ENCODE peak calls at places on chromosome 20, in four cellular contexts. One of them, this sample, is unnamed.

GRCh38 chr20:63966944-63967322 is 2.8 kb downstream of the ZNF512B start:
- DNase-seq in endothelial cell of umbilical vein: no peak
- DNase-seq in A549: no peak
- DNase-seq in K562: no peak
- DNase-seq in this sample: no peak

GRCh38 chr20:58709013-58709702 is 16.6 kb downstream of the NPEPL1 start:
- DNase-seq in endothelial cell of umbilical vein: no peak
- DNase-seq in A549: no peak
- DNase-seq in K562: no peak
- DNase-seq in this sample: no peak

GRCh38 chr20:46362931-46363872 is 43.2 kb downstream of the ELMO2 start:
- DNase-seq in endothelial cell of umbilical vein: no peak
- DNase-seq in A549: no peak
- DNase-seq in K562: no peak
- DNase-seq in this sample: no peak

GRCh38 chr20:17873410-17874270 is 95.0 kb downstream of the SNX5 start:
- DNase-seq in endothelial cell of umbilical vein: peak
- DNase-seq in A549: peak
- DNase-seq in K562: no peak
- DNase-seq in this sample: no peak

GRCh38 chr20:43904195-43904594 is 10.5 kb upstream of the TOX2 start:
- DNase-seq in endothelial cell of umbilical vein: no peak
- DNase-seq in A549: no peak
- DNase-seq in K562: no peak
- DNase-seq in this sample: no peak

GRCh38 chr20:18790787-18791186 is 22.8 kb upstream of the SCP2D1 start:
- DNase-seq in endothelial cell of umbilical vein: no peak
- DNase-seq in A549: no peak
- DNase-seq in K562: no peak
- DNase-seq in this sample: no peak

GRCh38 chr20:41169791-41170351 is 32.5 kb downstream of the PLCG1 start:
- DNase-seq in endothelial cell of umbilical vein: no peak
- DNase-seq in A549: no peak
- DNase-seq in K562: no peak
- DNase-seq in this sample: no peak

GRCh38 chr20:6636209-6637159 is 131.0 kb upstream of the BMP2 start:
- DNase-seq in endothelial cell of umbilical vein: peak
- DNase-seq in A549: peak
- DNase-seq in K562: no peak
- DNase-seq in this sample: no peak

GRCh38 chr20:24650091-24650490 is 180.7 kb downstream of the SYNDIG1 start:
- DNase-seq in endothelial cell of umbilical vein: no peak
- DNase-seq in A549: no peak
- DNase-seq in K562: no peak
- DNase-seq in this sample: no peak

GRCh38 chr20:4507288-4507719 is 214.4 kb upstream of the PRND start:
- DNase-seq in endothelial cell of umbilical vein: peak
- DNase-seq in A549: peak
- DNase-seq in K562: no peak
- DNase-seq in this sample: no peak

GRCh38 chr20:63945921-63946920 is 10.0 kb downstream of the UCKL1 start:
- DNase-seq in endothelial cell of umbilical vein: no peak
- DNase-seq in A549: no peak
- DNase-seq in K562: no peak
- DNase-seq in this sample: no peak

GRCh38 chr20:51360451-51361230 is 181.9 kb downstream of the NFATC2 start:
- DNase-seq in endothelial cell of umbilical vein: peak
- DNase-seq in A549: peak
- DNase-seq in K562: no peak
- DNase-seq in this sample: no peak

GRCh38 chr20:41501376-41501775 is 116.8 kb downstream of the CHD6 start:
- DNase-seq in endothelial cell of umbilical vein: no peak
- DNase-seq in A549: no peak
- DNase-seq in K562: no peak
- DNase-seq in this sample: no peak

GRCh38 chr20:21099653-21100589 is 6.2 kb downstream of the LINC00237 start:
- DNase-seq in endothelial cell of umbilical vein: no peak
- DNase-seq in A549: peak
- DNase-seq in K562: peak
- DNase-seq in this sample: no peak

GRCh38 chr20:8291873-8292272 is 159.8 kb downstream of the PLCB1 start:
- DNase-seq in endothelial cell of umbilical vein: no peak
- DNase-seq in A549: no peak
- DNase-seq in K562: no peak
- DNase-seq in this sample: no peak

GRCh38 chr20:25372584-25373336 is 17.9 kb downstream of the ABHD12 start:
- DNase-seq in endothelial cell of umbilical vein: no peak
- DNase-seq in A549: peak
- DNase-seq in K562: no peak
- DNase-seq in this sample: no peak

GRCh38 chr20:45157977-45158376 is 16.7 kb upstream of the PI3 start:
- DNase-seq in endothelial cell of umbilical vein: peak
- DNase-seq in A549: peak
- DNase-seq in K562: no peak
- DNase-seq in this sample: no peak

GRCh38 chr20:3248167-3248992 is 9.4 kb upstream of the SLC4A11 start:
- DNase-seq in endothelial cell of umbilical vein: peak
- DNase-seq in A549: no peak
- DNase-seq in K562: peak
- DNase-seq in this sample: peak
- TF ChIP-seq JUN in endothelial cell of umbilical vein: no peak
- TF ChIP-seq JUN in A549: no peak
- TF ChIP-seq JUN in K562: no peak
- TF ChIP-seq JUN in this sample: no peak

DNA sequence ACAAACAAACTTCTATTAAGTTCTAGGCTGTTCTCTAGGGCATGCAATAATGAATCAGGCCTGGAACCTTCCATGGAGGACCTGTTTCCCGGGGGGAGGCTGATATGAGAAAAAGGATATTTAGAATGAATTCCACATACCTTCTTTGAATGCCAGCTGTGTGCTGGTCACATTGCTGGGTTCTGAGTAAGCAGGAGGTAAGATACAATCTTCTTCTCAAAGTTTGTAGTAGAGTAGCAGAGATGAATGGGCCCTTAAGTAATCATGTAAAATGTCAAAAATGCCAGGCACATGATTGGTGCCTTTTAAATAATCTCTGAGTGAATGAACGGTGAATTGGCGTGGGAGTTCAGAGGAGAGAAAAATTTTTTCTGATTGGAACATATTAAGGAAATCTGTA is 47.4 kb downstream of the TGM2 start:
- DNase-seq in endothelial cell of umbilical vein: peak
- DNase-seq in A549: peak
- DNase-seq in K562: no peak
- DNase-seq in this sample: no peak
- TF ChIP-seq JUN in endothelial cell of umbilical vein: peak
- TF ChIP-seq JUN in A549: no peak
- TF ChIP-seq JUN in K562: no peak
- TF ChIP-seq JUN in this sample: no peak

DNA sequence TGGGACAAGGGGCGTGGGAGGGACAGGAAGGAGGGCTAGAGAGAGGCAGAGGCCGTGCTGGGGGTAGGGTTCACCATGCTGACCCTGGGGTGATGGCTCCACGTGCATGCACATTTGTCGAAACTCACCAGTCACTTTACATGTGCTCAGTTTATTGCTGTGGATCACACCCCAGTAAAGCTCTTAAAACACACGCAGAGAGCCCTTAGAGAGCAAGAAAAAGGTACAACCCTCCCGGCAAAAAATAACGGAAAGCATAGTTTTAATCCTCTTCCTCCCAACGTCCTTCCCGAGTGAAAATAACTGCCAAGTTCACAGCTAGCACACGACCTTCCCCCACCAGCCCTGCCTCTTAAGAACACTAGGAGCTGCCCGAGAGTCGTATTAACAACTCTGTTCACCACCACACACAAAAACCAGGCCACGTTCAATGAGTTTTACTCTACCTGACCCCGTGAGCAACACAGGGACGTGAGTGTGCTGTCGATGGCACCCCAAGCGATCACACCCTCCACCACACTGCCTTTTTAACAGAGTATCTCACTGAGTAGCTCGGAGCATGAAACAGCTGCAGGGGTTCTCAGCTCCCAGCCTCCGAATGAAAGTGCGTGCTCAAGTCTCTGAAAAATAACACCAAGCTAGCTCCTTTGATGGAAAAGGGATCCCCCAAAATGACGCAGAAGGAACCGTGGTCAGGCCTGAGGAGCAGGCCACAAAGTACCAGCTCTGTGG is 39.7 kb downstream of the TAF4 start:
- DNase-seq in endothelial cell of umbilical vein: peak
- DNase-seq in A549: no peak
- DNase-seq in K562: peak
- DNase-seq in this sample: no peak
- TF ChIP-seq JUN in endothelial cell of umbilical vein: no peak
- TF ChIP-seq JUN in A549: no peak
- TF ChIP-seq JUN in K562: no peak
- TF ChIP-seq JUN in this sample: no peak

GRCh38 chr20:20083796-20084195 is 31.5 kb downstream of the CFAP61 start:
- DNase-seq in endothelial cell of umbilical vein: peak
- DNase-seq in A549: peak
- DNase-seq in K562: no peak
- DNase-seq in this sample: no peak
- TF ChIP-seq JUN in endothelial cell of umbilical vein: no peak
- TF ChIP-seq JUN in A549: no peak
- TF ChIP-seq JUN in K562: no peak
- TF ChIP-seq JUN in this sample: no peak

DNA sequence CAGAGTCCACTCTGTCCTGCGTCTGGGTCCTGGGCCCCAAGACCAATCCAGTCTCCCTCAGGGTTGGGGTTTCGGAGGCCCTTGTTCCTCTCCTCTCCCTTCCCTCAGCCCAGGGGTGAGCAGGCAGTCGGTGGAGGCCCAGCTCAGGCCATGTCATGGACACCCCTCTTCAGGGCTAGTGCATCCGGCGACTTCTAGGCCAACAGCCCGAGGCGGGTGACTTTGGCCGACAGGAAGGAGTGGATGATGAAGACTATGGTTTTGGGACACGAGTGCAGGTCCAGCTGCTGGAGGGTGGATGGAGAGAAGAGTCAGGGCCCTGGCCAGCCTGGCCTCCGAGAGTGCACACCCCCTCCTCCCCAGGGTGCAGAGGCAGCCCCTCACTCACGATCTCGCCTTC is 7.0 kb upstream of the CDK5RAP1 start:
- DNase-seq in endothelial cell of umbilical vein: no peak
- DNase-seq in A549: no peak
- DNase-seq in K562: no peak
- DNase-seq in this sample: no peak
- TF ChIP-seq JUN in endothelial cell of umbilical vein: no peak
- TF ChIP-seq JUN in A549: no peak
- TF ChIP-seq JUN in K562: no peak
- TF ChIP-seq JUN in this sample: no peak

GRCh38 chr20:708956-709355 is 33.4 kb upstream of the SCRT2 start:
- DNase-seq in endothelial cell of umbilical vein: no peak
- DNase-seq in A549: no peak
- DNase-seq in K562: no peak
- DNase-seq in this sample: no peak
- TF ChIP-seq JUN in endothelial cell of umbilical vein: no peak
- TF ChIP-seq JUN in A549: no peak
- TF ChIP-seq JUN in K562: no peak
- TF ChIP-seq JUN in this sample: no peak

GRCh38 chr20:3068986-3069900 is 2.2 kb upstream of the OXT start:
- DNase-seq in endothelial cell of umbilical vein: no peak
- DNase-seq in A549: peak
- DNase-seq in K562: peak
- DNase-seq in this sample: no peak
- TF ChIP-seq JUN in endothelial cell of umbilical vein: no peak
- TF ChIP-seq JUN in A549: no peak
- TF ChIP-seq JUN in K562: no peak
- TF ChIP-seq JUN in this sample: no peak

This sample was measured in H1.